ENCODE peak calls at places on chromosome 19, in six cellular contexts. X, L, U, C, R and K are unnamed samples.

GRCh38 chr19:3047307-3048189 is 14.7 kb downstream of the TLE5 start:
- DNase-seq in X (peak), L (peak), U (peak), C (peak), R (peak), K (no peak)

GRCh38 chr19:29841559-29842367 is 30.0 kb downstream of the CCNE1 start:
- DNase-seq in X (no peak), L (peak), U (peak), C (peak), R (peak), K (no peak)

GRCh38 chr19:12913871-12914690 is 5.0 kb downstream of the SYCE2 start:
- DNase-seq in X (no peak), L (no peak), U (no peak), C (no peak), R (no peak), K (peak)

GRCh38 chr19:1324792-1325567 is 39.3 kb downstream of the EFNA2 start:
- DNase-seq in X (peak), L (peak), U (peak), C (peak), R (peak), K (peak)

GRCh38 chr19:12202250-12202649 is 39.4 kb downstream of the ZNF136 start:
- DNase-seq in X (no peak), L (no peak), U (peak), C (no peak), R (no peak), K (no peak)

GRCh38 chr19:51427220-51427619 is 9.8 kb upstream of the SIGLEC10 start:
- DNase-seq in X (no peak), L (no peak), U (no peak), C (no peak), R (no peak), K (no peak)

GRCh38 chr19:33400856-33401682 is 27.6 kb downstream of the CEBPG start:
- DNase-seq in X (no peak), L (no peak), U (no peak), C (no peak), R (no peak), K (no peak)

GRCh38 chr19:46049597-46049996 is 8.8 kb upstream of the IGFL4 start:
- DNase-seq in X (no peak), L (no peak), U (no peak), C (no peak), R (no peak), K (no peak)

GRCh38 chr19:55491546-55492360 is 3.5 kb downstream of the SSC5D start:
- DNase-seq in X (no peak), L (no peak), U (no peak), C (no peak), R (no peak), K (no peak)

GRCh38 chr19:48248081-48248833 is 7.5 kb downstream of the CARD8 start:
- DNase-seq in X (no peak), L (no peak), U (no peak), C (no peak), R (no peak), K (no peak)

GRCh38 chr19:38223119-38223523 is 901 bp downstream of the DPF1 start:
- DNase-seq in X (no peak), L (no peak), U (no peak), C (no peak), R (no peak), K (no peak)

GRCh38 chr19:30173593-30174356 is 198.4 kb upstream of the ZNF536 start:
- DNase-seq in X (no peak), L (no peak), U (no peak), C (no peak), R (no peak), K (no peak)

GRCh38 chr19:48390188-48391099 is 907 bp downstream of the KDELR1 start:
- DNase-seq in X (peak), L (peak), U (no peak), C (peak), R (peak), K (peak)

GRCh38 chr19:45947926-45948325 is 25.7 kb downstream of the NOVA2 start:
- DNase-seq in X (no peak), L (no peak), U (peak), C (no peak), R (no peak), K (no peak)

GRCh38 chr19:45823182-45823581 is 8.1 kb upstream of the RSPH6A start:
- DNase-seq in X (no peak), L (no peak), U (peak), C (no peak), R (no peak), K (no peak)

GRCh38 chr19:29533578-29534544 is 8.1 kb downstream of the VSTM2B start:
- DNase-seq in X (no peak), L (no peak), U (no peak), C (no peak), R (no peak), K (no peak)

GRCh38 chr19:41869374-41869955 is 7.6 kb upstream of the CD79A start:
- DNase-seq in X (no peak), L (no peak), U (peak), C (no peak), R (no peak), K (no peak)

GRCh38 chr19:10655457-10656312 is 1.5 kb downstream of the ILF3 start:
- DNase-seq in X (no peak), L (no peak), U (peak), C (peak), R (peak), K (no peak)

GRCh38 chr19:15701757-15702589 is 25.9 kb upstream of the OR10H2 start:
- DNase-seq in X (no peak), L (no peak), U (peak), C (no peak), R (no peak), K (no peak)

GRCh38 chr19:40411958-40412499 is 1.1 kb downstream of the PRX start:
- DNase-seq in X (no peak), L (no peak), U (no peak), C (no peak), R (no peak), K (no peak)
- H3K27ac ChIP-seq in X (peak), L (peak), U (no peak), C (no peak), R (no peak), K (no peak)

DNA sequence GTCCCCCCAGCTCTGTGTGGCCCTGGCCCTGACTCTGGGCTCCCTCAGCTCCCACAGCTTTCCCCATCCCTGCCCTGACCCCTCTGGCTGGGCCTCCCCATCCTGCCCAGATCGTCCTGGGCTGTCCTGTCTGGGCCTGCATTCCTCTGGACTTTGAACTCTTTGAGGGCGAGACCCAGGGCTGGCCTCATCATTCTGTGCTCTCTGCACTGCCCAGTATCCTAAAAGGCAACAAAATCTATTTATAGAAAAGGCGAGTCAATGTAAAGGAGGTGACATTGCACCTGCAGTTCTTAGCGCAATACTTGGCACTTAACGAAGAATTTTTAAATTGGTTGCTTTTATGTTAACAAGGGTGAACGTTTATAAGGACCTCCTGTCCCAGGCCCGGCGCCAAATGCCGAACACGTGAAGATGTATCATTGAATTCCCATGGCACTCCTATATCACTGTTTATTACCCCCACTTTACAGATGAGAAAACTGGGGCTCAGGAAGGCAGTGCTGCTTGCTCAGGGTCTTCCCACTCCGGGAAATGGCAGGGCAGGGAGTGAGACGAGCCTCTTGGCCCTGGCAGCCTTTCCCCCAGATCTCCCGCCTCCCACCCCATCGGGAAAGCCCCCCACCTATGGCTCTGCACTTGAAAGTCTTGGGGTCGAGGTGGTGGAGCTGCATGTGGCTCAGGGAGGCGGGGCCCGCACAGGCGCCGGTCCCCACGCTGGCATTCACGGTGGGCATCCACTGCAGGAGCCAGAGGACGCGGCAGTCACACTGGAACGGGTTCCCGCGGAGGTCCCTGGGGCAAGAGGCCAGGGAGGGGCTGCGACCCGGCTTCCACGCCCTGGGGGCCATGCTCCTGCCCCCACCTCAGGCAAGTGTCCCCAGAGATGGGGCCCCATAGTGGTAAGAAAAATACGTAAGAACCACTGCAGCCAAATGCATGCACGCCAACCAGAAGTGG is 3.8 kb downstream of the LGI4 start:
- DNase-seq in X (no peak), L (no peak), U (no peak), C (no peak), R (no peak), K (no peak)
- H3K27ac ChIP-seq in X (peak), L (peak), U (no peak), C (peak), R (no peak), K (no peak)

DNA sequence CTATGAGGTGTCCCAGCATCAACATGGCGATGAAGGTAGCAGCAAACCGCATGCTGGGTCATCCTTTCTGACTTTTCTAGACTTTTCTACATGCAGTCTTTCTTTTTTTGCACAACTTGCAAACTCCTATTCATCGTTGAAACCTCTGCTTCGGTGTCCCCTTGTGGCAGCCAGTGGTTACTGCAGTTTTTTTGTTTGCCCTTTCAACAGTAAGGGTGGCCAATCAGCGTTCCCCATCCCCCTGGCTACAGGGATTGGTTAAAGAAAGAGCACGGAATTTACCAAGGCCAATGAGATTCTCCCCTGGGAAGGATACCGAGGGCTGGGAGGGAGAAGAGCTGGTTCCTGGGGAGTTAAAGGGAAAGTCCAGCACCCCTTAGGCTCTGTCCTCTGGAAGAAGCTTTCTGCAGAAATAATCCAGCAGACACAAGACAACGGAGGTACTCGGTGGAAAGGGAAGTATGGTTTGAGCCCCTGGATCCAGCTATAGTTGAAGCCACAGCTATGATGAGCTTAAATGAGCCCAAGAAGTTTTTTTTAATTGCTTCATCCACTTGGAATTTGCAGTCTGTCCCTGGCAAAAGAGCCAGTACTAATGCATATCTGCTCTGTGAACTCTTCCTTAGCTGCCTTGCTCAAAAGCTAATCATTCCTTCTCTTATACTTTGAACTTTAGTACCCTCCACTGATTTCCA is 5.6 kb upstream of the LSM4 start:
- DNase-seq in X (peak), L (peak), U (peak), C (peak), R (peak), K (peak)
- H3K27ac ChIP-seq in X (peak), L (peak), U (peak), C (peak), R (peak), K (peak)

GRCh38 chr19:14150041-14150769 is 13.8 kb upstream of the ASF1B start:
- DNase-seq in X (no peak), L (no peak), U (no peak), C (no peak), R (no peak), K (no peak)

GRCh38 chr19:14150770-14151661 is 14.6 kb upstream of the ASF1B start:
- DNase-seq in X (no peak), L (no peak), U (no peak), C (no peak), R (no peak), K (no peak)

GRCh38 chr19:14149011-14149410 is 12.6 kb upstream of the ASF1B start:
- DNase-seq in X (no peak), L (no peak), U (no peak), C (no peak), R (no peak), K (no peak)

GRCh38 chr19:14147797-14148605 is 11.6 kb upstream of the ASF1B start:
- DNase-seq in X (peak), L (peak), U (no peak), C (peak), R (peak), K (peak)

DNA sequence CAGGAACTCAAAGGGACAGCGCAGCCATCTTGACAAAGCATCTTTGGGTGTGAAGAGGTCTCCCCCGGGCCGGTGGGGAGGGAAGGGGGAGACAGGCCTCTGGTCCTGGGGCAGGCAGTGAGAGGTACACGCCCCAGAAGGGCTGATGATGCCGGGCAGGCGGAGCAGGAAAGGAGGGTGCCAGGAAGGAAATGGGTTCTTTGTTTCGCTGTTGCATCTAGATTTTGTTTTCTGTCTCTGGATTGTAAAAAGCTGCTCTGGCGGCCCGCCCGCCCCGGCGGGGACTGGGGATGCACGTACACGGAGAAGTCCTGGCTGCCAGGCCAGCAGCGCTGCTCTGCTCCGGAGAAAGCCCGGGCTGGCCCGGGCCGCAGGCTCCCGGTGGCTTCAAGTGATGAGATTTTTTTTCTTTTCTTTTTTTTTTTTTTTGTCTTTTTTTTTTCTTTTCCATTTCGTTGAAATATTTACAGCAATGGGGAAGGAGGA is 13.2 kb upstream of the ASF1B start:
- DNase-seq in X (peak), L (no peak), U (no peak), C (peak), R (no peak), K (peak)
- H3K27ac ChIP-seq in X (peak), L (peak), U (no peak), C (peak), R (no peak), K (peak)

DNA sequence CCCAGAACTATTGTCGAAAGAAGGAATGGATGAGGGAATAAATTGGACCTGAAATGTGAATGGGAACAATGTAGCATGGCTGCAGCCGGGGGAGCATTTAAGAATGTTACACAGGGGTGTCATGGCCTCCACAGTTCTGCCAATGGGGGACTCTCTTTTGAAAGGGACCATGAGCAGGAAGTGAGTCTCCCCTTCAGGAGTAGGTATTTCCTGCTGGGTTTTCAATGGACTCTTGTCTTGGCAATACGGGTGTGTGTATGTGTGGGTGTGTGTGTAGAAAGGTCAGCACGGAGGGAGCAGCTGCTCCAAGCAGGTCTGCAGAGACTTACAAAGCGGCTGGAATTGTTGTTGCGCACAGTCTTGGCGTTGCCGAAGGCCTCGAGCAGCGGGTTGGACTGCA is 24.4 kb downstream of the MYO1F start:
- DNase-seq in X (no peak), L (peak), U (no peak), C (no peak), R (peak), K (no peak)
- H3K27ac ChIP-seq in X (no peak), L (no peak), U (no peak), C (no peak), R (no peak), K (no peak)